ENCODE peak calls at places on chromosomes 12 and 14, in seven cellular contexts. One of them, this sample, is unnamed.

GRCh38 chr12:107320031-107320928 is 226.9 kb upstream of the CRY1 start:
- DNase-seq in Caco-2: no peak
- DNase-seq in neural progenitor cell: peak; percentile 76
- DNase-seq in A673: peak; percentile 79
- DNase-seq in adipocyte: peak; percentile 53
- DNase-seq in right atrium auricular region: no peak
- DNase-seq in SJCRH30: no peak
- DNase-seq in this sample: peak; percentile 15

GRCh38 chr12:87227157-87227556 is 802.0 kb downstream of the C12orf50 start:
- DNase-seq in Caco-2: no peak
- DNase-seq in neural progenitor cell: no peak
- DNase-seq in A673: no peak
- DNase-seq in adipocyte: no peak
- DNase-seq in right atrium auricular region: no peak
- DNase-seq in SJCRH30: no peak
- DNase-seq in this sample: no peak

GRCh38 chr14:104957146-104958113 is 20.7 kb downstream of the AHNAK2 start:
- DNase-seq in Caco-2: no peak
- DNase-seq in neural progenitor cell: no peak
- DNase-seq in A673: no peak
- DNase-seq in adipocyte: no peak
- DNase-seq in right atrium auricular region: no peak
- DNase-seq in SJCRH30: no peak
- DNase-seq in this sample: peak; percentile 3

GRCh38 chr14:93994919-93995682 is 2.0 kb upstream of the CCDC197 start:
- DNase-seq in Caco-2: no peak
- DNase-seq in neural progenitor cell: no peak
- DNase-seq in A673: peak; percentile 34
- DNase-seq in adipocyte: peak; percentile 70
- DNase-seq in right atrium auricular region: peak; percentile 66
- DNase-seq in SJCRH30: peak; percentile 86
- DNase-seq in this sample: no peak

GRCh38 chr12:58920102-58920955 is at the start of gene LRIG3:
- DNase-seq in Caco-2: peak; percentile 81
- DNase-seq in neural progenitor cell: peak; percentile 92
- DNase-seq in A673: peak; percentile 95
- DNase-seq in adipocyte: peak; percentile 98
- DNase-seq in right atrium auricular region: peak; percentile 93
- DNase-seq in SJCRH30: peak; percentile 94
- DNase-seq in this sample: peak; percentile 84

GRCh38 chr12:115794659-115795081 is 482.8 kb downstream of the MED13L start:
- DNase-seq in Caco-2: peak; percentile 32
- DNase-seq in neural progenitor cell: no peak
- DNase-seq in A673: no peak
- DNase-seq in adipocyte: no peak
- DNase-seq in right atrium auricular region: no peak
- DNase-seq in SJCRH30: no peak
- DNase-seq in this sample: peak; percentile 24

GRCh38 chr12:91361864-91362263 is 179.2 kb upstream of the DCN start:
- DNase-seq in Caco-2: no peak
- DNase-seq in neural progenitor cell: peak; percentile 59
- DNase-seq in A673: peak; percentile 61
- DNase-seq in adipocyte: peak; percentile 86
- DNase-seq in right atrium auricular region: no peak
- DNase-seq in SJCRH30: peak; percentile 53
- DNase-seq in this sample: no peak

GRCh38 chr12:133192847-133193246 is 11.6 kb downstream of the ZNF268 start:
- DNase-seq in Caco-2: no peak
- DNase-seq in neural progenitor cell: no peak
- DNase-seq in A673: no peak
- DNase-seq in adipocyte: no peak
- DNase-seq in right atrium auricular region: no peak
- DNase-seq in SJCRH30: no peak
- DNase-seq in this sample: no peak

GRCh38 chr12:56315256-56315625 is 547 bp downstream of the CNPY2 start:
- DNase-seq in Caco-2: no peak
- DNase-seq in neural progenitor cell: peak; percentile 49
- DNase-seq in A673: peak; percentile 15
- DNase-seq in adipocyte: peak; percentile 27
- DNase-seq in right atrium auricular region: no peak
- DNase-seq in SJCRH30: peak; percentile 47
- DNase-seq in this sample: peak; percentile 10

GRCh38 chr14:105501504-105502291 is 10.7 kb downstream of the TEDC1 start:
- DNase-seq in Caco-2: no peak
- DNase-seq in neural progenitor cell: no peak
- DNase-seq in A673: no peak
- DNase-seq in adipocyte: no peak
- DNase-seq in right atrium auricular region: no peak
- DNase-seq in SJCRH30: no peak
- DNase-seq in this sample: no peak

GRCh38 chr12:30913323-30913722 is 13.2 kb upstream of the TSPAN11 start:
- DNase-seq in Caco-2: no peak
- DNase-seq in neural progenitor cell: no peak
- DNase-seq in A673: no peak
- DNase-seq in adipocyte: no peak
- DNase-seq in right atrium auricular region: no peak
- DNase-seq in SJCRH30: no peak
- DNase-seq in this sample: no peak

GRCh38 chr14:75514673-75515630 is 7.3 kb upstream of the BATF start:
- DNase-seq in Caco-2: no peak
- DNase-seq in neural progenitor cell: peak; percentile 20
- DNase-seq in A673: no peak
- DNase-seq in adipocyte: peak; percentile 7
- DNase-seq in right atrium auricular region: no peak
- DNase-seq in SJCRH30: no peak
- DNase-seq in this sample: no peak

GRCh38 chr14:26286806-26287205 is 311.0 kb downstream of the NOVA1 start:
- DNase-seq in Caco-2: no peak
- DNase-seq in neural progenitor cell: no peak
- DNase-seq in A673: no peak
- DNase-seq in adipocyte: peak; percentile 12
- DNase-seq in right atrium auricular region: no peak
- DNase-seq in SJCRH30: no peak
- DNase-seq in this sample: no peak

GRCh38 chr12:50620050-50620974 is 115.5 kb downstream of the DIP2B start:
- DNase-seq in Caco-2: peak; percentile 54
- DNase-seq in neural progenitor cell: peak; percentile 55
- DNase-seq in A673: peak; percentile 61
- DNase-seq in adipocyte: peak; percentile 91
- DNase-seq in right atrium auricular region: no peak
- DNase-seq in SJCRH30: peak; percentile 32
- DNase-seq in this sample: no peak

GRCh38 chr12:95322335-95322734 is 104.7 kb downstream of the VEZT start:
- DNase-seq in Caco-2: no peak
- DNase-seq in neural progenitor cell: no peak
- DNase-seq in A673: no peak
- DNase-seq in adipocyte: peak; percentile 56
- DNase-seq in right atrium auricular region: no peak
- DNase-seq in SJCRH30: peak; percentile 30
- DNase-seq in this sample: no peak

GRCh38 chr12:32161040-32161439 is 54.4 kb downstream of the BICD1 start:
- DNase-seq in Caco-2: no peak
- DNase-seq in neural progenitor cell: no peak
- DNase-seq in A673: no peak
- DNase-seq in adipocyte: no peak
- DNase-seq in right atrium auricular region: no peak
- DNase-seq in SJCRH30: no peak
- DNase-seq in this sample: no peak

GRCh38 chr12:98750511-98750910 is 105.4 kb downstream of the APAF1 start:
- DNase-seq in Caco-2: no peak
- DNase-seq in neural progenitor cell: no peak
- DNase-seq in A673: no peak
- DNase-seq in adipocyte: no peak
- DNase-seq in right atrium auricular region: no peak
- DNase-seq in SJCRH30: no peak
- DNase-seq in this sample: no peak

GRCh38 chr12:1527789-1528188 is 66.6 kb downstream of the FBXL14 start:
- DNase-seq in Caco-2: no peak
- DNase-seq in neural progenitor cell: no peak
- DNase-seq in A673: no peak
- DNase-seq in adipocyte: peak; percentile 69
- DNase-seq in right atrium auricular region: no peak
- DNase-seq in SJCRH30: no peak
- DNase-seq in this sample: no peak

GRCh38 chr12:129657179-129657578 is 246.6 kb downstream of the TMEM132D start:
- DNase-seq in Caco-2: no peak
- DNase-seq in neural progenitor cell: peak; percentile 58
- DNase-seq in A673: no peak
- DNase-seq in adipocyte: no peak
- DNase-seq in right atrium auricular region: no peak
- DNase-seq in SJCRH30: no peak
- DNase-seq in this sample: no peak

GRCh38 chr12:2431810-2432209 is 363.0 kb upstream of the FKBP4 start:
- DNase-seq in Caco-2: no peak
- DNase-seq in neural progenitor cell: no peak
- DNase-seq in A673: no peak
- DNase-seq in adipocyte: peak; percentile 29
- DNase-seq in right atrium auricular region: no peak
- DNase-seq in SJCRH30: no peak
- DNase-seq in this sample: no peak

GRCh38 chr12:19712041-19712440 is 272.7 kb downstream of the AEBP2 start:
- DNase-seq in Caco-2: no peak
- DNase-seq in neural progenitor cell: no peak
- DNase-seq in A673: peak; percentile 70
- DNase-seq in adipocyte: peak; percentile 76
- DNase-seq in right atrium auricular region: no peak
- DNase-seq in SJCRH30: no peak
- DNase-seq in this sample: no peak

GRCh38 chr12:53193040-53193439 is 12.3 kb upstream of the CSAD start:
- DNase-seq in Caco-2: no peak
- DNase-seq in neural progenitor cell: no peak
- DNase-seq in A673: no peak
- DNase-seq in adipocyte: no peak
- DNase-seq in right atrium auricular region: no peak
- DNase-seq in SJCRH30: no peak
- DNase-seq in this sample: no peak

GRCh38 chr14:45150386-45150890 is 14.7 kb downstream of the FANCM start:
- DNase-seq in Caco-2: no peak
- DNase-seq in neural progenitor cell: no peak
- DNase-seq in A673: no peak
- DNase-seq in adipocyte: no peak
- DNase-seq in right atrium auricular region: no peak
- DNase-seq in SJCRH30: no peak
- DNase-seq in this sample: no peak

GRCh38 chr12:114665411-114666181 is 18.4 kb downstream of the TBX3 start:
- DNase-seq in Caco-2: no peak
- DNase-seq in neural progenitor cell: peak; percentile 59
- DNase-seq in A673: no peak
- DNase-seq in adipocyte: peak; percentile 66
- DNase-seq in right atrium auricular region: no peak
- DNase-seq in SJCRH30: no peak
- DNase-seq in this sample: no peak
- H3K27me3 ChIP-seq in Caco-2: no peaks in the 10 kb centered on the region
- H3K27me3 ChIP-seq in neural progenitor cell: peaks cover 98% of the 10 kb centered on the region
- H3K27me3 ChIP-seq in A673: peaks cover 3% of the 10 kb centered on the region
- H3K27me3 ChIP-seq in adipocyte: no peaks in the 10 kb centered on the region
- H3K27me3 ChIP-seq in right atrium auricular region: no peaks in the 10 kb centered on the region
- H3K27me3 ChIP-seq in SJCRH30: peaks cover 10% of the 10 kb centered on the region
- H3K27me3 ChIP-seq in this sample: peaks cover 40% of the 10 kb centered on the region

DNA sequence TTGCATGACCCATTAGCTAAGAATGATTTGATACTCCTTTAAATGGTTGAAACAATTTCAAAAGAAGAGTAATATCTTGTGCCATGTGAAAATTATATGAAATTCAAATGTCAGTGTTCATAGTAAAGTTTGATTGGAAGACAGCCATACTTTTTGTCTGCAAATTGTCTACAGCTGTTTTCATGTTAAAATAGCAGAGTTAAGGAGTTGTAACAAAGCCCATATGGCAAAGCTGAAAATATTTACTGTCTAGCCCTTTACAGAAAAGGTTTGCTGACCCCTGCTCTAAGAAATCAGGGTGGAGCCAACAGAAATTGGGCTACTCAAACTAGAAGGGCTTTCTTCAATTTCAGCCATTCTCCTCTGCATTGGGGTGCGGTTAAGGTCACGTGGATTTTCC is 139.6 kb upstream of the NOS1 start:
- DNase-seq in Caco-2: no peak
- DNase-seq in neural progenitor cell: no peak
- DNase-seq in A673: no peak
- DNase-seq in adipocyte: no peak
- DNase-seq in right atrium auricular region: no peak
- DNase-seq in SJCRH30: no peak
- DNase-seq in this sample: no peak
- H3K27me3 ChIP-seq in Caco-2: no peaks in the 10 kb centered on the region
- H3K27me3 ChIP-seq in neural progenitor cell: no peaks in the 10 kb centered on the region
- H3K27me3 ChIP-seq in A673: peaks cover 13% of the 10 kb centered on the region
- H3K27me3 ChIP-seq in adipocyte: peaks cover 36% of the 10 kb centered on the region
- H3K27me3 ChIP-seq in right atrium auricular region: no peaks in the 10 kb centered on the region
- H3K27me3 ChIP-seq in SJCRH30: no peaks in the 10 kb centered on the region
- H3K27me3 ChIP-seq in this sample: no peaks in the 10 kb centered on the region

GRCh38 chr12:4994622-4995021 is 49.1 kb upstream of the KCNA5 start:
- DNase-seq in Caco-2: no peak
- DNase-seq in neural progenitor cell: no peak
- DNase-seq in A673: no peak
- DNase-seq in adipocyte: no peak
- DNase-seq in right atrium auricular region: no peak
- DNase-seq in SJCRH30: no peak
- DNase-seq in this sample: no peak
- H3K27me3 ChIP-seq in Caco-2: no peaks in the 10 kb centered on the region
- H3K27me3 ChIP-seq in neural progenitor cell: no peaks in the 10 kb centered on the region
- H3K27me3 ChIP-seq in A673: peaks cover 63% of the 10 kb centered on the region
- H3K27me3 ChIP-seq in adipocyte: no peaks in the 10 kb centered on the region
- H3K27me3 ChIP-seq in right atrium auricular region: no peaks in the 10 kb centered on the region
- H3K27me3 ChIP-seq in SJCRH30: no peaks in the 10 kb centered on the region
- H3K27me3 ChIP-seq in this sample: no peaks in the 10 kb centered on the region

GRCh38 chr12:69057742-69058141 is 124.8 kb upstream of the CPM start:
- DNase-seq in Caco-2: no peak
- DNase-seq in neural progenitor cell: no peak
- DNase-seq in A673: no peak
- DNase-seq in adipocyte: no peak
- DNase-seq in right atrium auricular region: no peak
- DNase-seq in SJCRH30: no peak
- DNase-seq in this sample: no peak

GRCh38 chr12:69054343-69055056 is 121.5 kb upstream of the CPM start:
- DNase-seq in Caco-2: no peak
- DNase-seq in neural progenitor cell: no peak
- DNase-seq in A673: no peak
- DNase-seq in adipocyte: no peak
- DNase-seq in right atrium auricular region: no peak
- DNase-seq in SJCRH30: no peak
- DNase-seq in this sample: no peak

GRCh38 chr12:69055706-69056105 is 122.7 kb upstream of the CPM start:
- DNase-seq in Caco-2: no peak
- DNase-seq in neural progenitor cell: no peak
- DNase-seq in A673: no peak
- DNase-seq in adipocyte: no peak
- DNase-seq in right atrium auricular region: no peak
- DNase-seq in SJCRH30: no peak
- DNase-seq in this sample: no peak

GRCh38 chr12:69056743-69057515 is 124.0 kb upstream of the CPM start:
- DNase-seq in Caco-2: no peak
- DNase-seq in neural progenitor cell: no peak
- DNase-seq in A673: no peak
- DNase-seq in adipocyte: peak; percentile 87
- DNase-seq in right atrium auricular region: no peak
- DNase-seq in SJCRH30: no peak
- DNase-seq in this sample: no peak

DNA sequence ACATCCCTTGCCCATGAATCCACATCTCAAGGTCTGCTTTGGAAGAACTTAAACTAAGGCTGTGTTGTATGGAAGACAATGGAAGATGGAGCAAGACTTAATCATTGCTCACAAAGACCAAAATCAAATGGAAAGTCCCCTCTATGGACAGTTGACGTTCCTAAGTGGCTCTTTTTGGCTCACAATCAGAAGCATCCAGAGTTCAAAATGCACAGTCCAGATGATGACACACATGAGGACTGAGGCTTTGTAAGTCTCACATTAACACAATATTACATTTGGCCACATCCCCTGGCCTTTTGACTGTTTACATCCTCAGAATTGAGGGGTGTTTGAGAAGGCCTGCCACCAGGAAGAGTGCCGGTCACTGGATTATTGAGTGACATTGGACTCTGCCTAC is 122.3 kb upstream of the CPM start:
- DNase-seq in Caco-2: no peak
- DNase-seq in neural progenitor cell: no peak
- DNase-seq in A673: no peak
- DNase-seq in adipocyte: no peak
- DNase-seq in right atrium auricular region: no peak
- DNase-seq in SJCRH30: no peak
- DNase-seq in this sample: no peak
- H3K27me3 ChIP-seq in Caco-2: no peaks in the 10 kb centered on the region
- H3K27me3 ChIP-seq in neural progenitor cell: no peaks in the 10 kb centered on the region
- H3K27me3 ChIP-seq in A673: no peaks in the 10 kb centered on the region
- H3K27me3 ChIP-seq in adipocyte: no peaks in the 10 kb centered on the region
- H3K27me3 ChIP-seq in right atrium auricular region: no peaks in the 10 kb centered on the region
- H3K27me3 ChIP-seq in SJCRH30: no peaks in the 10 kb centered on the region
- H3K27me3 ChIP-seq in this sample: no peaks in the 10 kb centered on the region

This sample was measured in WERI-Rb-1.